ENCODE peak calls at places on chromosomes 12 and 14, in five cellular contexts. A is colonic mucosa, N is neural progenitor cell, V is adrenal gland, L is left ventricle myocardium inferior. C is an unnamed sample.

GRCh38 chr14:87935895-87936294 is 57.1 kb downstream of the GALC start:
- DNase-seq in A (no peak), N (no peak), V (no peak), L (no peak), C (no peak)

GRCh38 chr12:106303202-106303820 is 778 bp downstream of the TCP11L2 start:
- DNase-seq in A (peak; percentile 87), N (peak; percentile 94), V (peak; percentile 89), L (peak; percentile 93), C (peak; percentile 53)

GRCh38 chr12:76836633-76837032 is 42.2 kb downstream of the CSRP2 start:
- DNase-seq in A (no peak), N (no peak), V (no peak), L (no peak), C (no peak)

GRCh38 chr12:43057561-43057960 is 468.0 kb upstream of the PRICKLE1 start:
- DNase-seq in A (no peak), N (no peak), V (no peak), L (no peak), C (no peak)

GRCh38 chr12:118377891-118378470 is 1.6 kb downstream of the SUDS3 start:
- DNase-seq in A (peak; percentile 76), N (peak; percentile 50), V (peak; percentile 88), L (peak; percentile 59), C (peak; percentile 55)

GRCh38 chr14:93456356-93456755 is 25.6 kb downstream of the UNC79 start:
- DNase-seq in A (no peak), N (no peak), V (no peak), L (no peak), C (no peak)

GRCh38 chr14:68249534-68250517 is 430.2 kb downstream of the RAD51B start:
- DNase-seq in A (no peak), N (no peak), V (no peak), L (no peak), C (peak; percentile 47)

GRCh38 chr14:33814010-33814409 is 136.9 kb downstream of the EGLN3 start:
- DNase-seq in A (no peak), N (no peak), V (no peak), L (no peak), C (no peak)

GRCh38 chr12:15336772-15337553 is 14.7 kb downstream of the PTPRO start:
- DNase-seq in A (no peak), N (no peak), V (no peak), L (no peak), C (no peak)

GRCh38 chr12:117900561-117900960 is 68.2 kb downstream of the KSR2 start:
- DNase-seq in A (no peak), N (no peak), V (no peak), L (no peak), C (no peak)

GRCh38 chr14:72738181-72738611 is 155.7 kb downstream of the DPF3 start:
- DNase-seq in A (peak; percentile 3), N (no peak), V (peak; percentile 44), L (no peak), C (no peak)

GRCh38 chr12:110004598-110004997 is 5.4 kb downstream of the ANKRD13A start:
- DNase-seq in A (no peak), N (no peak), V (no peak), L (no peak), C (no peak)

GRCh38 chr12:4700621-4701026 is 19.6 kb upstream of the GALNT8 start:
- DNase-seq in A (no peak), N (peak; percentile 69), V (no peak), L (peak; percentile 62), C (peak; percentile 8)

GRCh38 chr14:20631821-20632389 is 9.6 kb downstream of the OR6S1 start:
- DNase-seq in A (peak; percentile 88), N (peak; percentile 71), V (peak; percentile 74), L (peak; percentile 71), C (no peak)

GRCh38 chr14:96442355-96442754 is 50.4 kb downstream of the AK7 start:
- DNase-seq in A (no peak), N (no peak), V (no peak), L (no peak), C (no peak)

GRCh38 chr12:27236498-27236897 is 7.6 kb upstream of the STK38L start:
- DNase-seq in A (peak; percentile 34), N (no peak), V (no peak), L (no peak), C (no peak)

GRCh38 chr12:67853204-67853603 is 136.0 kb upstream of the IFNG-AS1 start:
- DNase-seq in A (no peak), N (no peak), V (no peak), L (no peak), C (no peak)

GRCh38 chr12:61523276-61523992 is 736.8 kb upstream of the USP15 start:
- DNase-seq in A (no peak), N (peak; percentile 58), V (no peak), L (no peak), C (no peak)

GRCh38 chr12:116495260-116495659 is 63.9 kb upstream of the MAP1LC3B2 start:
- DNase-seq in A (no peak), N (peak; percentile 23), V (no peak), L (no peak), C (no peak)

GRCh38 chr12:108638997-108639822 is 5.5 kb upstream of the SELPLG start:
- DNase-seq in A (no peak), N (no peak), V (peak; percentile 43), L (no peak), C (no peak)

GRCh38 chr12:89267404-89267803 is 84.9 kb downstream of the DUSP6 start:
- DNase-seq in A (no peak), N (no peak), V (no peak), L (no peak), C (no peak)

GRCh38 chr14:26859483-26859882 is 261.6 kb upstream of the NOVA1 start:
- DNase-seq in A (no peak), N (no peak), V (no peak), L (no peak), C (no peak)

GRCh38 chr14:26867171-26867757 is 269.4 kb upstream of the NOVA1 start:
- DNase-seq in A (no peak), N (peak; percentile 17), V (no peak), L (no peak), C (peak; percentile 3)

GRCh38 chr14:26866741-26867140 is 268.9 kb upstream of the NOVA1 start:
- DNase-seq in A (no peak), N (no peak), V (no peak), L (no peak), C (no peak)

GRCh38 chr14:26860111-26860510 is 262.3 kb upstream of the NOVA1 start:
- DNase-seq in A (no peak), N (no peak), V (no peak), L (no peak), C (no peak)

GRCh38 chr14:26863736-26864135 is 265.9 kb upstream of the NOVA1 start:
- DNase-seq in A (no peak), N (no peak), V (no peak), L (no peak), C (no peak)
- H3K9me3 ChIP-seq in A (no peaks in the 10 kb centered on the region), N (no peaks in the 10 kb centered on the region), V (no peaks in the 10 kb centered on the region), L (no peaks in the 10 kb centered on the region), C (no peaks in the 10 kb centered on the region)

GRCh38 chr12:102799229-102799628 is 117.8 kb downstream of the PAH start:
- DNase-seq in A (no peak), N (no peak), V (no peak), L (no peak), C (no peak)

GRCh38 chr12:102800565-102800964 is 116.5 kb downstream of the PAH start:
- DNase-seq in A (no peak), N (no peak), V (no peak), L (no peak), C (no peak)

GRCh38 chr12:102797513-102797912 is 119.5 kb downstream of the PAH start:
- DNase-seq in A (no peak), N (no peak), V (no peak), L (no peak), C (no peak)
- H3K27ac ChIP-seq in A (no peak overlapping the region), N (no peak overlapping the region), V (no peak overlapping the region), L (no peak overlapping the region), C (no peak overlapping the region)

GRCh38 chr12:21324551-21324950 is 10.2 kb downstream of the SLCO1A2 start:
- DNase-seq in A (no peak), N (peak; percentile 64), V (no peak), L (no peak), C (no peak)
- H3K9me3 ChIP-seq in A (no peaks in the 10 kb centered on the region), N (no peaks in the 10 kb centered on the region), V (no peaks in the 10 kb centered on the region), L (peaks cover 44% of the 10 kb centered on the region), C (no peaks in the 10 kb centered on the region)

DNA sequence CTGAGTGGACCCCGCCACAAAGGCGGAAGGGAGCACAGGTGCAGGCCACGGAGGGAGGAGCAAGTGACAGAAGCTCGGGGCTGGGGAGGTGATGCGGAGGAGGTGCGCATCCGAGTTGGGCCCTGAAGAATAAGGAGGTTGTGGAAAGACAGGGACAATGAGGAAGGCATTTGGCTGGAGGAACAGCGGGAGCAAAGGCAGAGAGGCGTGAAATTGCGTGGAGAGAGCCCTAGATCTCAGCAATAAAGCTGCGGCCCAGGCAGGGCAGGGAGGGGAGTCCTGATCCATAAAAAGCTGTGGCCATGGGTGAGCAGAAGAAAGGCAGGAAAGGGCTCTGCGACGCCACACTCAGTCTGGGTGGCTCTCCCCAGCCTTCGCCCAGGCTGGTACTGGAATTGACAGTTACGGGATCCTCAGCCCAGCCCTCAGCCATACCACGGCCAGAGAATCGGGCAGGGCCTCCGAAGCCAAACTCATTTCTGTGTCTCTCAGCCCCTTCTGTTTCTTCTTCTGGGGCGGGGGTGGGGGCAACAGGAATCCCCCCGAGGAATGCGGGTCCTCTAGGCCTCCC is 2.2 kb downstream of the FIGNL2 start:
- DNase-seq in A (no peak), N (peak; percentile 56), V (no peak), L (no peak), C (no peak)
- H3K27ac ChIP-seq in A (no peak overlapping the region), N (no peak overlapping the region), V (no peak overlapping the region), L (peak overlapping the region; percentile 80), C (no peak overlapping the region)

GRCh38 chr12:133215724-133216123 is 20.0 kb downstream of the ANHX start:
- DNase-seq in A (no peak), N (no peak), V (peak; percentile 25), L (no peak), C (no peak)
- H3K9me3 ChIP-seq in A (no peaks in the 10 kb centered on the region), N (peaks cover 7% of the 10 kb centered on the region), V (no peaks in the 10 kb centered on the region), L (peaks cover 100% of the 10 kb centered on the region), C (no peaks in the 10 kb centered on the region)

DNA sequence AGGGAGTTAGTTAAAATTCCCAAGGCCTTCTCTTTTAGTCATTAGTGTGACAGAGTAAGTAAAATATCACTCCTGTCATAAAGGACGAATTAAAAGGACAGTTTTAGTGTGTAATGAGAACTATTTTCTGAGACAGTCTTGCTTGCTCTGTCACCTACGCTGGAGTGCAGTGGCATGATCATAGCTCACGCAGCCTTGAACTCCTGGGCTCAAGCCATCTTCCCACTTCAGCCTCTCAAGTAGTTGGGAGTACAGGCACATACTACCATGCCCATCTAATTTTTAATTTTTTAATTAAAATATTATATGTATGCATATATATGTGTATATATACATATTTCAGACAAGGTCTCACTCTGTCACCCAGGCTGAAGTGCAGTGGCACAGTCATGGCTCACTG is 17.2 kb downstream of the KLC1 start:
- DNase-seq in A (no peak), N (no peak), V (peak; percentile 67), L (no peak), C (no peak)
- H3K27ac ChIP-seq in A (no peak overlapping the region), N (no peak overlapping the region), V (no peak overlapping the region), L (no peak overlapping the region), C (no peak overlapping the region)

GRCh38 chr14:106488293-106488692 is 961.9 kb downstream of the TMEM121 start:
- DNase-seq in A (no peak), N (no peak), V (no peak), L (no peak), C (no peak)
- H3K9me3 ChIP-seq in A (no peaks in the 10 kb centered on the region), N (peaks cover 9% of the 10 kb centered on the region), V (no peaks in the 10 kb centered on the region), L (peaks cover 4% of the 10 kb centered on the region), C (no peaks in the 10 kb centered on the region)

C was measured in SJCRH30.